ENCODE peak calls at places on chromosomes 11 and 22, in five cellular contexts. W is cardiac fibroblast, J is NCI-H187, G is anterior cingulate cortex, I is uterus. Y is an unnamed sample.

GRCh38 chr22:29073618-29074275 is 912 bp downstream of the KREMEN1 start:
- DNase-seq in I (peak; percentile 59), W (peak; percentile 34), J (no peak), G (no peak), Y (peak; percentile 53)

GRCh38 chr11:115383431-115383830 is 120.8 kb downstream of the CADM1 start:
- DNase-seq in G (no peak), W (no peak), J (no peak), I (no peak), Y (no peak)

GRCh38 chr22:25709758-25710157 is 32.2 kb upstream of the MYO18B start:
- DNase-seq in J (no peak), W (no peak), G (no peak), I (no peak), Y (no peak)

GRCh38 chr11:362642-363442 is 6.5 kb upstream of the B4GALNT4 start:
- DNase-seq in W (no peak), I (peak; percentile 14), J (no peak), G (no peak), Y (no peak)

GRCh38 chr11:125454047-125454446 is 42.0 kb downstream of the FEZ1 start:
- DNase-seq in G (no peak), W (no peak), I (no peak), J (no peak), Y (no peak)

GRCh38 chr11:117221775-117222517 is 9.9 kb downstream of the PCSK7 start:
- DNase-seq in I (peak; percentile 79), J (peak; percentile 58), W (peak; percentile 94), G (no peak), Y (peak; percentile 69)

GRCh38 chr22:37472418-37473006 is 13.7 kb downstream of the MFNG start:
- DNase-seq in I (no peak), J (no peak), G (no peak), W (peak; percentile 41), Y (no peak)

GRCh38 chr11:78406568-78407196 is 10.9 kb downstream of the GAB2 start:
- DNase-seq in I (no peak), J (no peak), W (no peak), G (no peak), Y (no peak)

GRCh38 chr11:65426839-65427690 is 4.5 kb downstream of the NEAT1 start:
- DNase-seq in J (no peak), I (no peak), G (no peak), W (peak; percentile 90), Y (peak; percentile 16)

GRCh38 chr22:37111156-37111717 is 1.7 kb upstream of the TMPRSS6 start:
- DNase-seq in W (no peak), G (no peak), I (no peak), J (no peak), Y (no peak)

GRCh38 chr22:47446331-47446730 is 683.9 kb downstream of the TBC1D22A start:
- DNase-seq in I (no peak), W (no peak), J (no peak), G (no peak), Y (no peak)

GRCh38 chr22:38751422-38752346 is 4.1 kb downstream of the SUN2 start:
- DNase-seq in W (no peak), J (no peak), I (no peak), G (peak; percentile 21), Y (peak; percentile 41)

GRCh38 chr11:12266943-12267342 is 110.4 kb upstream of the PARVA start:
- DNase-seq in I (no peak), J (no peak), G (no peak), W (no peak), Y (no peak)

GRCh38 chr11:130872961-130873360 is 43.3 kb downstream of the SNX19 start:
- DNase-seq in W (peak; percentile 26), G (no peak), I (no peak), J (no peak), Y (no peak)

GRCh38 chr11:35040221-35040942 is 98.6 kb upstream of the CD44 start:
- DNase-seq in I (no peak), J (no peak), W (peak; percentile 39), G (no peak), Y (no peak)

Y was measured in left ventricle myocardium inferior.